ENCODE peak calls at places on chromosomes 11 and 22, in nine cellular contexts. C is OCI-LY7, R is GM23338, Z is HCT116, P is GM23248, K is hepatocyte, D is PC-3, H is SK-N-SH, F is MM.1S. V is an unnamed sample.

GRCh38 chr11:69878144-69878883 is 59.1 kb upstream of the FGF3 start:
- DNase-seq in C (no peak), F (no peak), D (no peak), K (no peak), Z (no peak), R (no peak), H (peak; percentile 10), P (no peak), V (no peak)

GRCh38 chr11:6472934-6473333 is 807 bp downstream of the TRIM3 start:
- DNase-seq in D (no peak), K (no peak), C (no peak), H (no peak), F (no peak), P (no peak), Z (no peak), R (peak; percentile 8), V (no peak)

GRCh38 chr11:75223954-75224643 is 16.5 kb upstream of the TPBGL start:
- DNase-seq in R (peak; percentile 24), Z (no peak), F (no peak), C (no peak), P (no peak), K (no peak), H (no peak), D (peak; percentile 44), V (no peak)

GRCh38 chr11:114818382-114818781 is 140.1 kb downstream of the NXPE2 start:
- DNase-seq in Z (no peak), H (no peak), K (no peak), C (no peak), F (no peak), D (no peak), P (no peak), R (no peak), V (no peak)

GRCh38 chr11:2198621-2199365 is 27.2 kb upstream of the TH start:
- DNase-seq in F (no peak), C (no peak), R (no peak), H (no peak), Z (no peak), P (no peak), K (no peak), D (no peak), V (no peak)

GRCh38 chr11:2701898-2702434 is 2.2 kb upstream of the KCNQ1OT1 start:
- DNase-seq in Z (no peak), D (no peak), F (no peak), H (no peak), K (no peak), C (no peak), R (no peak), P (no peak), V (no peak)

GRCh38 chr11:127345819-127346459 is 345.4 kb upstream of the KIRREL3 start:
- DNase-seq in P (peak; percentile 70), H (peak; percentile 66), Z (no peak), R (peak; percentile 72), D (peak; percentile 64), K (peak; percentile 64), F (peak; percentile 49), C (peak; percentile 35), V (peak; percentile 70)

GRCh38 chr11:13068211-13068610 is 59.1 kb downstream of the RASSF10 start:
- DNase-seq in C (no peak), F (no peak), Z (no peak), R (no peak), H (no peak), K (no peak), P (no peak), D (no peak), V (no peak)

GRCh38 chr22:23070418-23071162 is at the start of gene GNAZ:
- DNase-seq in F (no peak), R (peak; percentile 62), C (peak; percentile 67), P (peak; percentile 12), D (no peak), H (peak; percentile 84), Z (no peak), K (peak; percentile 51), V (peak; percentile 82)

GRCh38 chr22:23071163-23072034 is 1.1 kb downstream of the GNAZ start:
- DNase-seq in H (peak; percentile 48), R (no peak), K (no peak), F (no peak), P (no peak), D (no peak), Z (no peak), C (no peak), V (no peak)

GRCh38 chr22:23068832-23069385 is 1.4 kb upstream of the GNAZ start:
- DNase-seq in F (no peak), D (no peak), Z (no peak), K (no peak), C (no peak), H (no peak), R (no peak), P (no peak), V (no peak)

GRCh38 chr22:23068096-23068831 is 2.1 kb upstream of the GNAZ start:
- DNase-seq in H (no peak), R (no peak), K (no peak), C (no peak), F (no peak), D (no peak), Z (no peak), P (no peak), V (no peak)

DNA sequence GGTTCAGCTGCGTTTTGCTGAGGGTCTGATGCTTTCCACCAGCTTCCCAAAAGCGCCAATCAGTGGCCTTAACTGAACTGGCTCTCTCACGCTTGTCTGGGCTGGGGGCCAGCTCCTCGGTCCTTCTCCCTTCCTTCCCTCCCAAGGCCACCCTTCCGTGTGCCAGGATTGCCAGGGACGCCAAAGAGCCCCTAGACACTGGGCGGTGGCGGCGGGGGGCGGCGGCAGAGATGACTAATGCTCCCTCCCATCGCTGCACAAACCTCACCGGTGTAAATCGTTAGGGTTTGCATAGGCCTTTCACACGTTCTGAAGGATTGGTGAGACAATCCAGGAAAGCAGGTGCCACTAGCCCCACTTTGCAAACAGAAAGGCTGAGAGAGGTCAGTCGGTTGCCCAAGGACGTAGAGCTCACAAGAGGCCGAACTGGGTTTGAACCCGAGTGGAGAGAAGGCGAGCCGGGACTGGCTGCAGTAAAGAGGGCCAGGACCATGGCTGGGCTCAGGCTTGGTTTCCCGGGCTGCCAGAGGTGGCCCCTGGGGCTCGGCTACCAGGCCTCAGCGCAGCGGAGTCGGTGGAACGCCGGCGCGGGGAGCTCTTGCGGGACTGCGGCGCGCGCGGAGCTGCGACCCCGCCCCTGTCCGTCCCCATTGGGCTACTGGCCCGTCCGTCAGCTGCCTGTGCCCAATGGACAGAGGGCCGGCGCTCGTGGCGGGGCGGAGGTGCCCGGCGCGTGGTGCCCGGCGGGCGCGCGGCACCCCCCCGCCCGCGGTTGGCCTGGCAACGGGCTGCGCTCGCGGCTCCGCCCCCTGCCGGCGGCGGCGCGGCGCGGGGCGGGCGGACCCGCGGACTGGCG is 589 bp upstream of the GNAZ start:
- DNase-seq in P (peak; percentile 92), H (peak; percentile 99), F (peak; percentile 94), D (peak; percentile 82), R (peak; percentile 93), C (peak; percentile 93), K (peak; percentile 95), Z (peak; percentile 71), V (peak; percentile 98)
- H3K4me2 ChIP-seq in P (peak overlapping the region; percentile 93), H (peak overlapping the region; percentile 90), F (peak overlapping the region; percentile 88), D (peak overlapping the region; percentile 100), R (peak overlapping the region; percentile 93), C (peak overlapping the region; percentile 78), K (peak overlapping the region; percentile 93), Z (peak overlapping the region; percentile 100), V (peak overlapping the region; percentile 93)

GRCh38 chr11:117231637-117232021 is 244 bp downstream of the PCSK7 start:
- DNase-seq in Z (no peak), H (no peak), F (no peak), D (no peak), R (peak; percentile 24), K (no peak), C (no peak), P (no peak), V (peak; percentile 36)

GRCh38 chr11:117230981-117231636 is 764 bp downstream of the PCSK7 start:
- DNase-seq in P (peak; percentile 44), K (no peak), C (peak; percentile 16), R (peak; percentile 9), D (peak; percentile 46), F (no peak), Z (no peak), H (no peak), V (no peak)

GRCh38 chr11:117232022-117232878 is at the start of the genes PCSK7 and RNF214:
- DNase-seq in D (peak; percentile 93), H (peak; percentile 99), K (peak; percentile 93), C (peak; percentile 88), R (peak; percentile 87), P (peak; percentile 90), F (peak; percentile 82), Z (no peak), V (peak; percentile 92)

GRCh38 chr11:117230286-117230961 is 1.4 kb downstream of the PCSK7 start:
- DNase-seq in K (no peak), F (no peak), C (peak; percentile 69), Z (no peak), H (no peak), P (peak; percentile 67), R (no peak), D (peak; percentile 36), V (no peak)

GRCh38 chr11:117232911-117233409 is 489 bp downstream of the RNF214 start:
- DNase-seq in R (peak; percentile 49), C (peak; percentile 29), F (no peak), H (peak; percentile 83), P (peak; percentile 47), K (no peak), Z (no peak), D (no peak), V (peak; percentile 74)
- H3K27ac ChIP-seq in R (peak overlapping the region; percentile 83), C (peak overlapping the region; percentile 32), F (no peak overlapping the region), H (peak overlapping the region; percentile 36), P (peak overlapping the region; percentile 3), K (peak overlapping the region; percentile 80), Z (peak overlapping the region; percentile 52), D (no peak overlapping the region), V (no peak overlapping the region)

GRCh38 chr22:38786631-38787030 is 7.3 kb downstream of the DNAL4 start:
- DNase-seq in C (no peak), F (no peak), K (no peak), H (no peak), D (no peak), Z (no peak), P (no peak), R (no peak), V (no peak)

GRCh38 chr22:38788417-38788816 is 5.5 kb downstream of the DNAL4 start:
- DNase-seq in H (peak; percentile 59), P (peak; percentile 96), C (no peak), Z (no peak), F (no peak), D (peak; percentile 26), R (no peak), K (peak; percentile 64), V (no peak)

GRCh38 chr22:38788846-38789245 is 5.1 kb downstream of the DNAL4 start:
- DNase-seq in C (no peak), K (no peak), P (no peak), F (no peak), R (no peak), D (no peak), Z (no peak), H (peak; percentile 55), V (no peak)

GRCh38 chr22:38789606-38790005 is 4.3 kb downstream of the DNAL4 start:
- DNase-seq in Z (no peak), H (no peak), K (no peak), F (no peak), P (no peak), R (no peak), D (no peak), C (no peak), V (no peak)

DNA sequence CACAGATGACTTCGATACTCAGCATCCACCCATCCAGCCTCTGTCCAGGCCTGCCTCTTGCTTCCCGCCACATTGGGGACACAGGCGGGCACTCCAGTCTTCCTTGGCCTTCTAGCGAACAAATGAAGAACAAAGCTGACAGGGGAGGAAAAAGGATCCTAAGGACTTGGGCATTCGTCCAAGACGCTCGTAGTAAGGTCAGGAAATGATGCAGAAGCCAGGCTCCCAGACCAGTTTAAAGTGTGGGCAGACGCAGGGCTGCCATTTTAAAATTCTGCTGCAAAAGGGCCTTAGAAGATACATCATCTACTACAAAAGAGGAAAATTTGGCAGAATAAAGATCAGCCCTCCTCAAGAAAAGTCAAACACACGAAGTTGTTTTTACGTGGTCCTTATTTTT is 5.9 kb downstream of the DNAL4 start:
- DNase-seq in P (peak; percentile 39), R (no peak), C (no peak), Z (no peak), F (no peak), H (no peak), K (no peak), D (no peak), V (no peak)
- TF ChIP-seq EZH2phosphoT487 in P (no peak), R (no peak), C (no peak), Z (no peak), F (no peak), H (no peak), K (no peak), D (no peak), V (no peak)

GRCh38 chr11:116791002-116791812 is 472 bp downstream of the APOA5 start:
- DNase-seq in K (peak; percentile 86), H (peak; percentile 92), Z (peak; percentile 35), D (peak; percentile 48), C (peak; percentile 71), F (peak; percentile 70), P (peak; percentile 82), R (peak; percentile 94), V (peak; percentile 87)

GRCh38 chr11:116791813-116792143 is at the start of gene APOA5:
- DNase-seq in F (no peak), C (no peak), R (no peak), Z (no peak), K (no peak), D (no peak), P (no peak), H (no peak), V (no peak)

GRCh38 chr11:116793476-116794096 is 1.9 kb upstream of the APOA5 start:
- DNase-seq in D (peak; percentile 17), K (no peak), H (peak; percentile 27), F (no peak), R (no peak), C (peak; percentile 11), P (no peak), Z (peak; percentile 26), V (no peak)

GRCh38 chr11:116792869-116793475 is 1.3 kb upstream of the APOA5 start:
- DNase-seq in R (no peak), D (peak; percentile 92), K (no peak), H (no peak), C (no peak), P (peak; percentile 92), F (no peak), Z (no peak), V (no peak)

DNA sequence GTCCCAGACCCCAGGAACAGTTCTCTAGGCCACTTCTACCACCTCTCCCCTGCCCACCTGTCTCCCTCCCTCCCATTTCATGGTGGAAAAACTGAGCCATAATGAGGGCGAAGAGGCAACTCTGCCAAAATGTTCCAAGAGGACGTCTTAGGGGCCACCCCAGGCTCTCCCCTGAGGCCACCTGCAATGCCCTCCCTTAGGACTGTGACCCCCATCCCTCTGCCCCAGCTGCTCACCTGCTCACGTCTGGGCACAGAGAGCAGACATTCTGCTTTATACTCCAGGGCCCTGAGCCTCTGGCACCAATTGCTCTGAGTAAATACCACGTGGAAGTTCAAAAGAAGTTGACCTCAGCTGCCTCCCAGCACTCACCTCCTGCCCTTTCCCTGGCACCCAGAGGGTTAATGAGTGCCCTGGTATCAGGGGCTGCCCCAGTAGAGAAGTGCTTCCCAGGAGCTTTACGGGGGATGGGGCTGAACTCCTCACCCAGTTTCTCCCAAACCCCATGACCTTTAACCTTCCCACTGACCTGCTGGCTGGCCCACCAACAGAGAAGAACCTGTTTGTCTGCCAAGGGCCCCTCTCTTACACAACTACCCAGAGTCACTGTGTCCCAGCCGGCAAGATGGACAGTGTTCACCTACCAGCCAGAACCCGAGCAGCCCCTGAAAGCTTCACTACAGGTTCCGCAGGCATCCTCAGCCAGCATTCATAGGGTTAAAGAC is 627 bp upstream of the APOA5 start:
- DNase-seq in C (no peak), F (no peak), P (no peak), H (no peak), Z (no peak), D (no peak), R (no peak), K (no peak), V (no peak)
- H3K4me2 ChIP-seq in C (no peak overlapping the region), F (no peak overlapping the region), P (peak overlapping the region; percentile 21), H (no peak overlapping the region), Z (no peak overlapping the region), D (peak overlapping the region; percentile 27), R (no peak overlapping the region), K (no peak overlapping the region), V (no peak overlapping the region)

V was measured in neural progenitor cell.